ENCODE peak calls at places on chromosomes 1 and 21, in six cellular contexts. J is CD8-positive, alpha-beta T cell; P is Caco-2; D is NT2/D1; W is neuronal stem cell; I is mucosa of descending colon. V is an unnamed sample.

GRCh38 chr21:28608646-28609045 is 384.0 kb downstream of the LTN1 start:
- DNase-seq in I (no peak), J (no peak), D (no peak), P (no peak), W (no peak), V (no peak)

GRCh38 chr1:113536182-113536780 is 146.0 kb downstream of the MAGI3 start:
- DNase-seq in I (no peak), W (no peak), J (no peak), P (no peak), D (no peak), V (no peak)

GRCh38 chr1:118333601-118334241 is 148.7 kb upstream of the SPAG17 start:
- DNase-seq in W (no peak), D (no peak), J (no peak), P (no peak), I (no peak), V (no peak)

GRCh38 chr1:57461405-57461804 is 37.5 kb upstream of the DAB1 start:
- DNase-seq in I (no peak), J (no peak), W (no peak), D (no peak), P (no peak), V (no peak)

GRCh38 chr1:55812281-55812680 is 597.1 kb upstream of the USP24 start:
- DNase-seq in J (no peak), I (no peak), P (peak; percentile 60), W (no peak), D (no peak), V (no peak)

GRCh38 chr1:24420547-24420946 is 4.9 kb downstream of the NIPAL3 start:
- DNase-seq in D (no peak), I (no peak), W (no peak), P (no peak), J (no peak), V (no peak)

GRCh38 chr1:6185151-6185550 is 5.0 kb upstream of the CHD5 start:
- DNase-seq in P (no peak), J (no peak), I (no peak), D (no peak), W (no peak), V (no peak)

GRCh38 chr1:114113801-114114750 is 39.6 kb downstream of the SYT6 start:
- DNase-seq in W (no peak), P (no peak), J (no peak), I (peak; percentile 28), D (no peak), V (no peak)

GRCh38 chr1:30727796-30728195 is 4.4 kb upstream of the MATN1 start:
- DNase-seq in P (no peak), I (no peak), W (no peak), J (no peak), D (peak; percentile 52), V (no peak)

GRCh38 chr1:172966844-172967540 is 83.7 kb downstream of the TNFSF18 start:
- DNase-seq in I (no peak), W (no peak), J (no peak), P (no peak), D (no peak), V (no peak)

GRCh38 chr1:143698016-143698415 is 273.8 kb downstream of the FAM72C start:
- DNase-seq in W (peak; percentile 26), D (no peak), P (no peak), J (no peak), I (peak; percentile 70), V (peak; percentile 74)

GRCh38 chr21:23155281-23155680 is 2157.1 kb downstream of the NCAM2 start:
- DNase-seq in W (no peak), I (no peak), D (no peak), P (no peak), J (no peak), V (no peak)
- H3K4me3 ChIP-seq in W (no peak overlapping the region), I (no peak overlapping the region), D (no peak overlapping the region), P (no peak overlapping the region), J (no peak overlapping the region), V (no peak overlapping the region)

GRCh38 chr1:19079983-19080472 is 123.6 kb upstream of the IFFO2 start:
- DNase-seq in D (no peak), J (no peak), I (no peak), W (no peak), P (no peak), V (no peak)

GRCh38 chr1:19080715-19081114 is 124.2 kb upstream of the IFFO2 start:
- DNase-seq in D (no peak), W (no peak), P (no peak), I (no peak), J (no peak), V (no peak)

GRCh38 chr1:19078503-19078902 is 122.0 kb upstream of the IFFO2 start:
- DNase-seq in W (no peak), J (no peak), P (no peak), I (no peak), D (no peak), V (no peak)

GRCh38 chr1:19081218-19081893 is 124.9 kb upstream of the IFFO2 start:
- DNase-seq in D (no peak), I (peak; percentile 44), W (no peak), J (no peak), P (no peak), V (no peak)

DNA sequence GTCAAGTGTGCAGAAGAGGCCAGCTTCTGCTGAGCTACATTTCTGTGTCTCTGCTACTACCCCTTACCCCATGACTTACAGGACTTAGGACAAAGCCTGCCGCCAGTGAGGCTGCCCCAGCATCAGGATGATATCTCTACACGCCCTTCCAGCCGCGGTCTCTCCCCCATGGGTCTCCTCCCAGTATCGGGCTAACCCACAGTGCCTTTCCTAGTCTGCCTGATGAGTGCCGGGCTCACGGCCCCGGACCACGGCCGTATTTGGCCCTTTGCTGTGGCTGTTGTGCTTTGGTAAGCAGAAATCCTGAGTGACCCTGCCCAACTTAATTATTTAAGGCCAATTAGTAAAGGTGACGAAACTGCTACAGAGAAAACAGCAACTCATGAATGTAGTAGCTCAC is 123.1 kb upstream of the IFFO2 start:
- DNase-seq in W (no peak), I (no peak), J (no peak), D (no peak), P (no peak), V (no peak)
- H3K36me3 ChIP-seq in W (peaks cover 98% of the 10 kb centered on the region), I (peaks cover 8% of the 10 kb centered on the region), J (peaks cover 78% of the 10 kb centered on the region), D (peaks cover 98% of the 10 kb centered on the region), P (peaks cover 3% of the 10 kb centered on the region), V (peaks cover 29% of the 10 kb centered on the region)

DNA sequence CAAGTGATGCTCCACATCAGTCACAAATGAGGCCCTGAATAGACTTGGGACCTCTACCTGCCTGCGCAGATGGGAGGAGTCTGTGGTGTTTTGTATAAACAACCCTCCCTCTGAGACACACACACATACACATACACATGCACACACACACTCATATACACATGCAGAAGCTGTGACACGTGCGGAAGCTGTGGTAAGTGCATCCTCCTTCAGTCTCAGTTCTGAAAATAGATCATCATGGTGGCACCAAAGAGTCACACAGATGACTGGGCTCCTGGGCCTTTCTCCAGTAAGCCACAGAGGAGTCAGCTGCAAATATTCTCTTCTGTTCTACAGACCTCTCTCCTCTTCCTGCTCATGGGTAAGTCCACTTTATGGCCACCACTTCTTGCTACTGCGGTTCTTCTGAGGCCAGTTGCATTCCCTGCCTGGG is at the start of gene LY9:
- DNase-seq in W (no peak), J (peak; percentile 70), D (no peak), P (no peak), I (no peak), V (no peak)
- H3K4me3 ChIP-seq in W (no peak within 1 kb of the TSS), J (peak within 1 kb of the TSS; percentile 74), D (no peak within 1 kb of the TSS), P (no peak within 1 kb of the TSS), I (no peak within 1 kb of the TSS), V (no peak within 1 kb of the TSS)

GRCh38 chr21:39189857-39190604 is 6.8 kb upstream of the PSMG1 start:
- DNase-seq in I (no peak), D (no peak), J (no peak), P (no peak), W (no peak), V (no peak)

GRCh38 chr21:39197448-39197847 is 14.2 kb upstream of the PSMG1 start:
- DNase-seq in I (no peak), P (no peak), D (no peak), J (no peak), W (no peak), V (no peak)

GRCh38 chr21:39196310-39196709 is 13.1 kb upstream of the PSMG1 start:
- DNase-seq in P (no peak), I (no peak), W (no peak), J (no peak), D (no peak), V (no peak)

GRCh38 chr21:39196838-39197237 is 13.6 kb upstream of the PSMG1 start:
- DNase-seq in D (no peak), P (no peak), W (no peak), J (no peak), I (no peak), V (no peak)

GRCh38 chr21:39193380-39193779 is 10.1 kb upstream of the PSMG1 start:
- DNase-seq in I (no peak), W (no peak), D (no peak), J (no peak), P (no peak), V (no peak)
- H3K36me3 ChIP-seq in I (peaks cover under 1% of the 10 kb centered on the region), W (peaks cover 78% of the 10 kb centered on the region), D (peaks cover 47% of the 10 kb centered on the region), J (peaks cover 19% of the 10 kb centered on the region), P (no peaks in the 10 kb centered on the region), V (peaks cover 26% of the 10 kb centered on the region)

DNA sequence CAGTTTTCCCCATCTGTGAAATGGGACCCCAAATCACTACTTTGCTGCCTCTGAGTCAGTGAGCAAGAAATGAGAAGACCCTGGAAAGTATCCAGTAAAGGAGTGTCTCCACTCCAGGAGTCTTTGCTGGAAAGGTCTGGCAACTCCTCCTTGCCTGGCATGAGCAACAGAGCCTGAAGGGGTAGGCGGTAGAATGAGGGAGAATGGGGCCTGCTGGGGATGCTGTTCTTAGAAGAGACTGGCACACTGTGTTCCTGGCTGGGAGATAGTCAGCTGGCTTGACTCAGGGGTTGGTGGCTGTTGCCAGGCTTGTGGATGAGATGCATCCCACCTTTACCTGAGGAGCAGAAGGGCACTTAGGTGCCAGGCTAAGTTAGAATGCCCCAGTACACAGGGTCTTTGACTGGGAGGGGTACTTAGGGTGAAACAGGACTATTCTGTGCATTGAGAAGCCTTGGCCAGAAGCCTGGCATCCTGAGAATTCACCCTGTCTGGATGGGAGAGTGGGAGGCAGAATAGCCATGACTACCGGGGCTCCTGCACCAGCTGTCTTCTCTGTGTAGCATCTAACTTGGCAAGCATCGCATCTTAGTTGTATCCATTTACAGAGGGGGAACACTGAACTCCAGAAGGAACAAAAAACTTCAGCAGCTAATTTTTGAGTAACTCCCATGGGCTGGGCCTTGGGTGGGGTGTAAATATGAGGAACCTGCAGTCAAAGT is 2.5 kb downstream of the MFSD2A start:
- DNase-seq in W (no peak), J (no peak), I (no peak), P (no peak), D (no peak), V (no peak)
- H3K4me3 ChIP-seq in W (no peak overlapping the region), J (no peak overlapping the region), I (no peak overlapping the region), P (no peak overlapping the region), D (no peak overlapping the region), V (no peak overlapping the region)

GRCh38 chr21:38244885-38245869 is 11.6 kb upstream of the KCNJ15 start:
- DNase-seq in J (peak; percentile 25), P (no peak), D (no peak), W (no peak), I (no peak), V (no peak)
- H3K36me3 ChIP-seq in J (no peaks in the 10 kb centered on the region), P (no peaks in the 10 kb centered on the region), D (no peaks in the 10 kb centered on the region), W (no peaks in the 10 kb centered on the region), I (no peaks in the 10 kb centered on the region), V (no peaks in the 10 kb centered on the region)

GRCh38 chr1:32755098-32755809 is 52.7 kb upstream of the SYNC start:
- DNase-seq in P (no peak), W (no peak), I (no peak), D (no peak), J (no peak), V (no peak)
- H3K4me3 ChIP-seq in P (no peak overlapping the region), W (peak overlapping the region; percentile 58), I (no peak overlapping the region), D (peak overlapping the region; percentile 90), J (no peak overlapping the region), V (peak overlapping the region; percentile 60)

V was measured in BE2C.